ENCODE peak calls at places on chromosomes 3 and 15, in four cellular contexts. R, B, X and W are unnamed samples.

GRCh38 chr3:194779729-194780224 is 94.1 kb downstream of the FAM43A start:
- DNase-seq in R (no peak), B (peak), X (no peak), W (no peak)

GRCh38 chr3:118541791-118542190 is 492.9 kb downstream of the IGSF11 start:
- DNase-seq in R (no peak), B (no peak), X (no peak), W (no peak)

GRCh38 chr3:60339310-60339709 is 911.9 kb downstream of the FHIT start:
- DNase-seq in R (no peak), B (no peak), X (no peak), W (no peak)

GRCh38 chr3:45693941-45694521 is 4.8 kb downstream of the SACM1L start:
- DNase-seq in R (no peak), B (no peak), X (no peak), W (no peak)

GRCh38 chr3:176861137-176861536 is 336.1 kb downstream of the TBL1XR1 start:
- DNase-seq in R (no peak), B (no peak), X (no peak), W (no peak)

GRCh38 chr3:109707642-109708041 is 370.3 kb upstream of the DPPA4 start:
- DNase-seq in R (no peak), B (no peak), X (no peak), W (no peak)

GRCh38 chr3:55128201-55128870 is 200.5 kb upstream of the LRTM1 start:
- DNase-seq in R (no peak), B (no peak), X (no peak), W (peak)

GRCh38 chr15:62684143-62684808 is 358.3 kb upstream of the TPM1 start:
- DNase-seq in R (no peak), B (no peak), X (no peak), W (no peak)

GRCh38 chr3:103308921-103309320 is 874.1 kb downstream of the ZPLD1 start:
- DNase-seq in R (no peak), B (no peak), X (no peak), W (no peak)